ENCODE peak calls at places on chromosomes 12 and 14, in six cellular contexts. One of them, this sample, is unnamed.

GRCh38 chr14:103499709-103500108 is 22.9 kb downstream of the CKB start:
- DNase-seq in cardiac muscle cell: no peak
- DNase-seq in thoracic aorta: no peak
- DNase-seq in heart right ventricle: no peak
- DNase-seq in left lung: no peak
- DNase-seq in hepatocyte: no peak
- DNase-seq in this sample: peak

GRCh38 chr14:56172571-56172971 is 54.4 kb downstream of the PELI2 start:
- DNase-seq in cardiac muscle cell: peak
- DNase-seq in thoracic aorta: no peak
- DNase-seq in heart right ventricle: no peak
- DNase-seq in left lung: no peak
- DNase-seq in hepatocyte: no peak
- DNase-seq in this sample: no peak

GRCh38 chr14:74324945-74325361 is 22.2 kb upstream of the ABCD4 start:
- DNase-seq in cardiac muscle cell: peak
- DNase-seq in thoracic aorta: no peak
- DNase-seq in heart right ventricle: no peak
- DNase-seq in left lung: no peak
- DNase-seq in hepatocyte: peak
- DNase-seq in this sample: peak

GRCh38 chr14:99982449-99983250 is 82.6 kb upstream of the EVL start:
- DNase-seq in cardiac muscle cell: peak
- DNase-seq in thoracic aorta: no peak
- DNase-seq in heart right ventricle: peak
- DNase-seq in left lung: no peak
- DNase-seq in hepatocyte: peak
- DNase-seq in this sample: peak

GRCh38 chr14:80621701-80622100 is 319.8 kb downstream of the CEP128 start:
- DNase-seq in cardiac muscle cell: peak
- DNase-seq in thoracic aorta: no peak
- DNase-seq in heart right ventricle: no peak
- DNase-seq in left lung: no peak
- DNase-seq in hepatocyte: no peak
- DNase-seq in this sample: no peak

GRCh38 chr12:15152864-15153263 is 68.4 kb downstream of the RERG start:
- DNase-seq in cardiac muscle cell: peak
- DNase-seq in thoracic aorta: no peak
- DNase-seq in heart right ventricle: no peak
- DNase-seq in left lung: no peak
- DNase-seq in hepatocyte: peak
- DNase-seq in this sample: no peak

GRCh38 chr12:115898670-115899069 is 378.8 kb downstream of the MED13L start:
- DNase-seq in cardiac muscle cell: no peak
- DNase-seq in thoracic aorta: no peak
- DNase-seq in heart right ventricle: no peak
- DNase-seq in left lung: no peak
- DNase-seq in hepatocyte: no peak
- DNase-seq in this sample: no peak

GRCh38 chr14:52313903-52314481 is at the start of gene PTGER2:
- DNase-seq in cardiac muscle cell: peak
- DNase-seq in thoracic aorta: peak
- DNase-seq in heart right ventricle: peak
- DNase-seq in left lung: peak
- DNase-seq in hepatocyte: peak
- DNase-seq in this sample: peak

GRCh38 chr14:33686856-33687255 is 264.0 kb downstream of the EGLN3 start:
- DNase-seq in cardiac muscle cell: no peak
- DNase-seq in thoracic aorta: no peak
- DNase-seq in heart right ventricle: no peak
- DNase-seq in left lung: no peak
- DNase-seq in hepatocyte: no peak
- DNase-seq in this sample: no peak

GRCh38 chr12:20194171-20194570 is 174.2 kb upstream of the PDE3A start:
- DNase-seq in cardiac muscle cell: peak
- DNase-seq in thoracic aorta: no peak
- DNase-seq in heart right ventricle: no peak
- DNase-seq in left lung: no peak
- DNase-seq in hepatocyte: peak
- DNase-seq in this sample: no peak

GRCh38 chr14:97233319-97233980 is 436.3 kb downstream of the VRK1 start:
- DNase-seq in cardiac muscle cell: no peak
- DNase-seq in thoracic aorta: no peak
- DNase-seq in heart right ventricle: no peak
- DNase-seq in left lung: no peak
- DNase-seq in hepatocyte: no peak
- DNase-seq in this sample: no peak

GRCh38 chr14:89165810-89166209 is 251.2 kb downstream of the FOXN3 start:
- DNase-seq in cardiac muscle cell: no peak
- DNase-seq in thoracic aorta: no peak
- DNase-seq in heart right ventricle: no peak
- DNase-seq in left lung: no peak
- DNase-seq in hepatocyte: no peak
- DNase-seq in this sample: no peak

GRCh38 chr14:97071177-97071576 is 274.0 kb downstream of the VRK1 start:
- DNase-seq in cardiac muscle cell: no peak
- DNase-seq in thoracic aorta: no peak
- DNase-seq in heart right ventricle: no peak
- DNase-seq in left lung: no peak
- DNase-seq in hepatocyte: no peak
- DNase-seq in this sample: no peak

GRCh38 chr14:61177279-61178225 is 103.6 kb downstream of the TMEM30B start:
- DNase-seq in cardiac muscle cell: no peak
- DNase-seq in thoracic aorta: no peak
- DNase-seq in heart right ventricle: no peak
- DNase-seq in left lung: no peak
- DNase-seq in hepatocyte: no peak
- DNase-seq in this sample: no peak

GRCh38 chr12:32993404-32993803 is 96.8 kb upstream of the PKP2 start:
- DNase-seq in cardiac muscle cell: no peak
- DNase-seq in thoracic aorta: no peak
- DNase-seq in heart right ventricle: no peak
- DNase-seq in left lung: no peak
- DNase-seq in hepatocyte: no peak
- DNase-seq in this sample: no peak

DNA sequence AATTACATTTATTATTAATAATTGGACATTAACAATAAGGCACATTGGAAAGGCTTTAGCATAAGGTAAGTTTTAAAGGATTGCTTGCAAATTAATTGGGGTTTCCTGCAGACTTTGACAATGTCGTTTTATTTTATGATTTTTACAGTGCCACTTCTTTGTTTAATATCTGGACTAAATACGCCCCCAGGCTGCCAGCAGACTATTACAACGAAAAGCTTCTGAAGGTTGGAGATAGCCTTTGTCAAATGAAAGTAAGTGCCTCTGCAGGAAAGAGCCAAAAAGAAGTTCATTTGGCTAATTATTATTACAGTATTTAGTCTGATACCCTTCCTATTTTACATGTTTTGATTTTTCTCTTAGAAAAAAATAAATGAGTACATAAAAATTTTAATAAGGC is 11.3 kb downstream of the CFAP54 start:
- DNase-seq in cardiac muscle cell: peak
- DNase-seq in thoracic aorta: no peak
- DNase-seq in heart right ventricle: no peak
- DNase-seq in left lung: no peak
- DNase-seq in hepatocyte: no peak
- DNase-seq in this sample: no peak
- TF ChIP-seq CTCF in cardiac muscle cell: peak
- TF ChIP-seq CTCF in thoracic aorta: no peak
- TF ChIP-seq CTCF in heart right ventricle: peak
- TF ChIP-seq CTCF in left lung: no peak
- TF ChIP-seq CTCF in hepatocyte: no peak
- TF ChIP-seq CTCF in this sample: no peak

GRCh38 chr14:63045234-63045611 is at the start of gene KCNH5:
- DNase-seq in cardiac muscle cell: peak
- DNase-seq in thoracic aorta: no peak
- DNase-seq in heart right ventricle: no peak
- DNase-seq in left lung: no peak
- DNase-seq in hepatocyte: peak
- DNase-seq in this sample: peak

GRCh38 chr14:63050694-63051093 is 5.4 kb upstream of the KCNH5 start:
- DNase-seq in cardiac muscle cell: no peak
- DNase-seq in thoracic aorta: no peak
- DNase-seq in heart right ventricle: no peak
- DNase-seq in left lung: no peak
- DNase-seq in hepatocyte: no peak
- DNase-seq in this sample: no peak

GRCh38 chr14:63051301-63051700 is 6.0 kb upstream of the KCNH5 start:
- DNase-seq in cardiac muscle cell: no peak
- DNase-seq in thoracic aorta: no peak
- DNase-seq in heart right ventricle: no peak
- DNase-seq in left lung: no peak
- DNase-seq in hepatocyte: no peak
- DNase-seq in this sample: no peak

GRCh38 chr14:63046339-63047268 is 1.3 kb upstream of the KCNH5 start:
- DNase-seq in cardiac muscle cell: no peak
- DNase-seq in thoracic aorta: no peak
- DNase-seq in heart right ventricle: no peak
- DNase-seq in left lung: no peak
- DNase-seq in hepatocyte: no peak
- DNase-seq in this sample: no peak

GRCh38 chr14:63045612-63046320 is 508 bp upstream of the KCNH5 start:
- DNase-seq in cardiac muscle cell: peak
- DNase-seq in thoracic aorta: no peak
- DNase-seq in heart right ventricle: no peak
- DNase-seq in left lung: peak
- DNase-seq in hepatocyte: peak
- DNase-seq in this sample: no peak
- TF ChIP-seq CTCF in cardiac muscle cell: no peak
- TF ChIP-seq CTCF in thoracic aorta: no peak
- TF ChIP-seq CTCF in heart right ventricle: no peak
- TF ChIP-seq CTCF in left lung: no peak
- TF ChIP-seq CTCF in hepatocyte: no peak
- TF ChIP-seq CTCF in this sample: no peak

GRCh38 chr12:49295087-49296001 is at the start of gene PRPH:
- DNase-seq in cardiac muscle cell: no peak
- DNase-seq in thoracic aorta: no peak
- DNase-seq in heart right ventricle: no peak
- DNase-seq in left lung: no peak
- DNase-seq in hepatocyte: no peak
- DNase-seq in this sample: peak
- TF ChIP-seq CTCF in cardiac muscle cell: peak
- TF ChIP-seq CTCF in thoracic aorta: no peak
- TF ChIP-seq CTCF in heart right ventricle: no peak
- TF ChIP-seq CTCF in left lung: no peak
- TF ChIP-seq CTCF in hepatocyte: no peak
- TF ChIP-seq CTCF in this sample: no peak

GRCh38 chr14:32230181-32230580 is 27.1 kb upstream of the RNU6-8 start:
- DNase-seq in cardiac muscle cell: peak
- DNase-seq in thoracic aorta: no peak
- DNase-seq in heart right ventricle: no peak
- DNase-seq in left lung: no peak
- DNase-seq in hepatocyte: no peak
- DNase-seq in this sample: no peak

GRCh38 chr14:32226051-32226450 is 23.0 kb upstream of the RNU6-8 start:
- DNase-seq in cardiac muscle cell: no peak
- DNase-seq in thoracic aorta: no peak
- DNase-seq in heart right ventricle: no peak
- DNase-seq in left lung: no peak
- DNase-seq in hepatocyte: no peak
- DNase-seq in this sample: no peak

GRCh38 chr14:32230695-32231280 is 27.7 kb upstream of the RNU6-8 start:
- DNase-seq in cardiac muscle cell: peak
- DNase-seq in thoracic aorta: no peak
- DNase-seq in heart right ventricle: no peak
- DNase-seq in left lung: no peak
- DNase-seq in hepatocyte: no peak
- DNase-seq in this sample: no peak

GRCh38 chr14:32225378-32225920 is 22.4 kb upstream of the RNU6-8 start:
- DNase-seq in cardiac muscle cell: no peak
- DNase-seq in thoracic aorta: no peak
- DNase-seq in heart right ventricle: no peak
- DNase-seq in left lung: no peak
- DNase-seq in hepatocyte: no peak
- DNase-seq in this sample: no peak

GRCh38 chr14:32224731-32225377 is 21.8 kb upstream of the RNU6-8 start:
- DNase-seq in cardiac muscle cell: peak
- DNase-seq in thoracic aorta: no peak
- DNase-seq in heart right ventricle: peak
- DNase-seq in left lung: no peak
- DNase-seq in hepatocyte: peak
- DNase-seq in this sample: no peak
- TF ChIP-seq CTCF in cardiac muscle cell: peak
- TF ChIP-seq CTCF in thoracic aorta: peak
- TF ChIP-seq CTCF in heart right ventricle: peak
- TF ChIP-seq CTCF in left lung: no peak
- TF ChIP-seq CTCF in hepatocyte: peak
- TF ChIP-seq CTCF in this sample: no peak

DNA sequence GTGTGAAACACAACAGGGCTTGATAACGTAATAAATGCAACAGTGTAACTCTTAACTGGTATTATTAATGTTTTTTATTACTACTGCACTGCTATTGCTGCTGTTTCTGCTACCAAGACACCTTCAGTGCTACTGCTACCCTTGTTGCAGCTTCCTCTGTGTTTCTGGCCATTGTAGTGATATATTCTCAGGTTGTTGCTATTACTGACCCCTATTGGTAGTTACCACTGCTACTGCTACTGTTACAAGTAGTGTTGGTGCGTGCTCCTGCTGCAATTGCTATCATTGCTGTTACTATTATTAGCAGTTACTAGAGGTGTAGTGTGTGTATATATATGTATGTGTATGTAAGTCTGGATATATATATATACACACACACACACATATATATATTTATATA is 87.2 kb upstream of the PTPRB start:
- DNase-seq in cardiac muscle cell: peak
- DNase-seq in thoracic aorta: no peak
- DNase-seq in heart right ventricle: no peak
- DNase-seq in left lung: no peak
- DNase-seq in hepatocyte: no peak
- DNase-seq in this sample: no peak
- TF ChIP-seq CTCF in cardiac muscle cell: peak
- TF ChIP-seq CTCF in thoracic aorta: no peak
- TF ChIP-seq CTCF in heart right ventricle: peak
- TF ChIP-seq CTCF in left lung: peak
- TF ChIP-seq CTCF in hepatocyte: no peak
- TF ChIP-seq CTCF in this sample: no peak

GRCh38 chr12:56374726-56375597 is 12.3 kb upstream of the APOF start:
- DNase-seq in cardiac muscle cell: no peak
- DNase-seq in thoracic aorta: no peak
- DNase-seq in heart right ventricle: no peak
- DNase-seq in left lung: no peak
- DNase-seq in hepatocyte: no peak
- DNase-seq in this sample: no peak

GRCh38 chr12:56377989-56378316 is 15.3 kb upstream of the APOF start:
- DNase-seq in cardiac muscle cell: no peak
- DNase-seq in thoracic aorta: no peak
- DNase-seq in heart right ventricle: no peak
- DNase-seq in left lung: no peak
- DNase-seq in hepatocyte: no peak
- DNase-seq in this sample: no peak

GRCh38 chr12:56375598-56376434 is 13.2 kb upstream of the APOF start:
- DNase-seq in cardiac muscle cell: no peak
- DNase-seq in thoracic aorta: no peak
- DNase-seq in heart right ventricle: no peak
- DNase-seq in left lung: no peak
- DNase-seq in hepatocyte: no peak
- DNase-seq in this sample: peak

GRCh38 chr12:56373515-56373914 is 10.9 kb upstream of the APOF start:
- DNase-seq in cardiac muscle cell: no peak
- DNase-seq in thoracic aorta: no peak
- DNase-seq in heart right ventricle: no peak
- DNase-seq in left lung: no peak
- DNase-seq in hepatocyte: no peak
- DNase-seq in this sample: no peak

GRCh38 chr12:56377310-56377988 is 14.8 kb upstream of the APOF start:
- DNase-seq in cardiac muscle cell: no peak
- DNase-seq in thoracic aorta: no peak
- DNase-seq in heart right ventricle: no peak
- DNase-seq in left lung: no peak
- DNase-seq in hepatocyte: peak
- DNase-seq in this sample: no peak
- TF ChIP-seq CTCF in cardiac muscle cell: no peak
- TF ChIP-seq CTCF in thoracic aorta: no peak
- TF ChIP-seq CTCF in heart right ventricle: no peak
- TF ChIP-seq CTCF in left lung: no peak
- TF ChIP-seq CTCF in hepatocyte: peak
- TF ChIP-seq CTCF in this sample: no peak